ENCODE peak calls at places on chromosome 6, in five cellular contexts. D, S, O, H and T are unnamed samples.

GRCh38 chr6:111589366-111589765 is 16.3 kb downstream of the TRAF3IP2 start:
- DNase-seq in S (no peak), D (peak), H (peak), O (no peak), T (peak)

GRCh38 chr6:153129873-153130514 is 1.1 kb downstream of the RGS17 start:
- DNase-seq in O (peak), H (peak), S (peak), D (peak), T (no peak)

GRCh38 chr6:5401845-5402738 is 140.8 kb downstream of the FARS2 start:
- DNase-seq in O (peak), H (peak), D (peak), S (no peak), T (peak)

GRCh38 chr6:154350293-154350692 is 6.3 kb downstream of the IPCEF1 start:
- DNase-seq in O (no peak), S (no peak), D (peak), H (no peak), T (no peak)

GRCh38 chr6:10409766-10410209 is 5.1 kb downstream of the TFAP2A start:
- DNase-seq in D (no peak), H (no peak), O (peak), S (no peak), T (no peak)

GRCh38 chr6:133435065-133435728 is 194.0 kb downstream of the EYA4 start:
- DNase-seq in O (no peak), S (no peak), D (no peak), H (peak), T (no peak)

GRCh38 chr6:13368716-13369115 is 40.4 kb upstream of the TBC1D7 start:
- DNase-seq in H (no peak), D (peak), S (no peak), O (no peak), T (peak)

GRCh38 chr6:14882394-14883073 is 363.3 kb upstream of the JARID2 start:
- DNase-seq in H (no peak), S (no peak), D (peak), O (no peak), T (no peak)

GRCh38 chr6:134316733-134317431 is 1.0 kb downstream of the SGK1 start:
- DNase-seq in D (no peak), O (peak), S (no peak), H (no peak), T (no peak)

GRCh38 chr6:137728386-137729349 is 138.4 kb upstream of the TNFAIP3 start:
- DNase-seq in O (no peak), H (peak), S (no peak), D (peak), T (peak)

GRCh38 chr6:128532827-128533226 is 12.4 kb upstream of the PTPRK start:
- DNase-seq in D (peak), O (no peak), S (no peak), H (no peak), T (no peak)

GRCh38 chr6:24883618-24884017 is 52.1 kb downstream of the RIPOR2 start:
- DNase-seq in H (peak), O (no peak), D (peak), S (no peak), T (no peak)

GRCh38 chr6:122647765-122648164 is 37.6 kb downstream of the PKIB start:
- DNase-seq in H (no peak), O (no peak), D (no peak), S (no peak), T (peak)

GRCh38 chr6:70166088-70166958 is 136.6 kb downstream of the COL9A1 start:
- DNase-seq in S (peak), H (peak), D (peak), O (peak), T (peak)

GRCh38 chr6:31729515-31729978 is 448 bp upstream of the DDAH2 start:
- DNase-seq in S (peak), D (peak), H (peak), O (peak), T (peak)

GRCh38 chr6:143614270-143614669 is 63.5 kb upstream of the PHACTR2 start:
- DNase-seq in D (no peak), S (no peak), O (no peak), H (no peak), T (no peak)

GRCh38 chr6:25088513-25088912 is 152.8 kb upstream of the RIPOR2 start:
- DNase-seq in D (peak), O (no peak), H (peak), S (no peak), T (no peak)

GRCh38 chr6:28880894-28881780 is 42.6 kb downstream of the TRIM27 start:
- DNase-seq in S (peak), H (peak), D (peak), O (peak), T (peak)

GRCh38 chr6:148177589-148178233 is 164.9 kb upstream of the SASH1 start:
- DNase-seq in S (no peak), H (peak), O (peak), D (peak), T (peak)

GRCh38 chr6:2524090-2524489 is 226.6 kb downstream of the MYLK4 start:
- DNase-seq in S (no peak), O (peak), D (no peak), H (no peak), T (no peak)

GRCh38 chr6:128242765-128243403 is 277.5 kb downstream of the PTPRK start:
- DNase-seq in O (peak), S (no peak), H (peak), D (peak), T (peak)

GRCh38 chr6:90296346-90297123 is at the start of gene BACH2:
- DNase-seq in D (peak), H (peak), O (peak), S (peak), T (peak)

GRCh38 chr6:6131492-6132109 is 124.9 kb upstream of the NRN1 start:
- DNase-seq in O (peak), S (peak), D (no peak), H (no peak), T (no peak)

GRCh38 chr6:19804362-19805145 is 32.6 kb upstream of the ID4 start:
- DNase-seq in O (peak), S (peak), D (peak), H (peak), T (peak)

GRCh38 chr6:32970413-32971244 is 2.2 kb downstream of the BRD2 start:
- DNase-seq in O (peak), D (peak), S (peak), H (peak), T (peak)

GRCh38 chr6:32971581-32972352 is 3.4 kb downstream of the BRD2 start:
- DNase-seq in H (peak), S (peak), O (peak), D (peak), T (peak)

GRCh38 chr6:32972353-32973143 is 4.2 kb downstream of the BRD2 start:
- DNase-seq in D (no peak), O (no peak), H (no peak), S (no peak), T (no peak)

GRCh38 chr6:32969685-32970412 is 1.5 kb downstream of the BRD2 start:
- DNase-seq in S (peak), H (peak), D (peak), O (peak), T (peak)

GRCh38 chr6:32971245-32971580 is 2.8 kb downstream of the BRD2 start:
- DNase-seq in O (no peak), S (no peak), D (no peak), H (no peak), T (peak)
- H3K23ac ChIP-seq in O (peak), S (peak), D (peak), H (no peak), T (no peak)

GRCh38 chr6:118789419-118789818 is 104.5 kb upstream of the ASF1A start:
- DNase-seq in S (no peak), H (no peak), O (no peak), D (no peak), T (no peak)
- H3K23ac ChIP-seq in S (no peak), H (no peak), O (no peak), D (no peak), T (no peak)

DNA sequence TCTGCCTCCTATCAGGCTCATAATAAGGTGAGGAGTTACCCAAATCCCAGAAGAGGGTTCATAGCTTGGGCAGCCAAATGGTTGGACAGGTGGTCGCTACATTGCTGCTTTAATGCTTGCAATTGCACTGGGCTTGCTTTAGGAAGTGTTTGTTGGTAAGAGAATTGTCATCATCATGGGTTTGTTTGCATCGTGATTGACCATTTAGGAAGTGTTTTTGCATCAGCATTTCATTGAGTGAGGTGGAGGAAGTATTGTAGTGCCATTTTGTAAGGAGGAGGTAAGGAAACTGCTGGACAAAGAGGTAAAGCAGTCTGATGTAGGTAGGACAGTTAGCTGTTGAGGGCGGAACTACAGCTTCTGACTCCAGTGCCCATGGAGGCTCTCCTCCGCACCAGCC is 101.5 kb downstream of the ARID1B start:
- DNase-seq in S (no peak), H (no peak), O (no peak), D (no peak), T (no peak)
- H3K23ac ChIP-seq in S (no peak), H (no peak), O (no peak), D (peak), T (no peak)

GRCh38 chr6:50831216-50831615 is 12.5 kb downstream of the TFAP2B start:
- DNase-seq in S (no peak), O (no peak), H (no peak), D (no peak), T (no peak)
- H3K23ac ChIP-seq in S (no peak), O (no peak), H (no peak), D (no peak), T (no peak)